ENCODE peak calls at places on chromosomes 2 and 18, in six cellular contexts. J, U, P, K, F and Z are unnamed samples.

GRCh38 chr18:78939105-78939504 is 40.5 kb upstream of the SALL3 start:
- DNase-seq in J (no peak), P (no peak), K (no peak), U (no peak), F (no peak), Z (no peak)

GRCh38 chr2:16665746-16666452 is at the start of gene CYRIA:
- DNase-seq in F (peak; percentile 37), P (no peak), K (no peak), U (peak; percentile 61), J (peak; percentile 46), Z (peak; percentile 30)

GRCh38 chr2:150618215-150618905 is 130.9 kb upstream of the RND3 start:
- DNase-seq in J (no peak), F (no peak), K (no peak), P (peak; percentile 22), U (no peak), Z (no peak)

GRCh38 chr2:98552499-98553179 is 55.7 kb downstream of the COA5 start:
- DNase-seq in P (peak; percentile 94), J (no peak), K (no peak), U (peak; percentile 70), F (no peak), Z (no peak)

GRCh38 chr2:190277234-190278112 is 42.2 kb downstream of the HIBCH start:
- DNase-seq in K (no peak), U (peak; percentile 58), F (no peak), J (peak; percentile 20), P (peak; percentile 51), Z (peak; percentile 73)

GRCh38 chr18:8084160-8084559 is 517.0 kb downstream of the PTPRM start:
- DNase-seq in F (peak; percentile 42), K (peak; percentile 63), U (peak; percentile 47), P (peak; percentile 46), J (peak; percentile 58), Z (peak; percentile 91)

GRCh38 chr18:65753520-65753919 is 2.7 kb downstream of the CDH7 start:
- DNase-seq in P (no peak), U (peak; percentile 54), J (peak; percentile 43), K (no peak), F (no peak), Z (peak; percentile 85)

GRCh38 chr2:120596990-120597594 is 138.6 kb upstream of the GLI2 start:
- DNase-seq in J (no peak), P (peak; percentile 56), U (no peak), F (no peak), K (no peak), Z (no peak)

GRCh38 chr2:70084973-70085710 is 2.1 kb upstream of the PCBP1 start:
- DNase-seq in U (no peak), K (peak; percentile 92), P (no peak), J (no peak), F (no peak), Z (peak; percentile 86)

GRCh38 chr18:52288403-52289004 is 51.5 kb upstream of the DCC start:
- DNase-seq in U (no peak), F (peak; percentile 4), P (no peak), J (peak; percentile 27), K (peak; percentile 33), Z (peak; percentile 61)

GRCh38 chr2:107025869-107026380 is 140.0 kb upstream of the ST6GAL2 start:
- DNase-seq in P (peak; percentile 23), F (no peak), U (peak; percentile 83), K (no peak), J (no peak), Z (no peak)

GRCh38 chr18:52716926-52717325 is 376.9 kb downstream of the DCC start:
- DNase-seq in K (no peak), F (peak; percentile 17), U (no peak), P (peak; percentile 5), J (no peak), Z (peak; percentile 27)

GRCh38 chr18:79975985-79976680 is 11.7 kb downstream of the HSBP1L1 start:
- DNase-seq in J (no peak), U (no peak), F (no peak), K (no peak), P (no peak), Z (no peak)

GRCh38 chr2:199977984-199978415 is 22.6 kb downstream of the MAIP1 start:
- DNase-seq in P (peak; percentile 82), F (peak; percentile 79), U (peak; percentile 78), J (no peak), K (no peak), Z (no peak)

GRCh38 chr2:70728128-70728527 is 39.9 kb downstream of the ADD2 start:
- DNase-seq in U (no peak), K (peak; percentile 76), P (no peak), F (no peak), J (no peak), Z (peak; percentile 98)

GRCh38 chr2:158676696-158677095 is 118.4 kb upstream of the DAPL1 start:
- DNase-seq in U (no peak), F (no peak), J (no peak), P (no peak), K (no peak), Z (no peak)

GRCh38 chr18:51191139-51191717 is 6.3 kb downstream of the MEX3C start:
- DNase-seq in F (no peak), K (no peak), J (no peak), U (no peak), P (no peak), Z (no peak)

GRCh38 chr2:85795331-85796045 is 41.7 kb downstream of the ATOH8 start:
- DNase-seq in P (no peak), K (no peak), U (no peak), J (no peak), F (no peak), Z (no peak)

GRCh38 chr2:226915846-226916360 is 80.0 kb downstream of the RHBDD1 start:
- DNase-seq in P (peak; percentile 90), K (no peak), J (no peak), F (peak; percentile 93), U (peak; percentile 77), Z (no peak)

GRCh38 chr18:77055429-77056310 is 76.9 kb downstream of the MBP start:
- DNase-seq in J (no peak), K (no peak), U (peak; percentile 56), F (no peak), P (peak; percentile 58), Z (no peak)

GRCh38 chr2:82779981-82780380 is 1679.1 kb downstream of the SUCLG1 start:
- DNase-seq in J (no peak), K (no peak), U (no peak), F (no peak), P (no peak), Z (no peak)

GRCh38 chr2:175030380-175031271 is 25.4 kb upstream of the CHN1 start:
- DNase-seq in U (peak; percentile 84), P (peak; percentile 58), F (peak; percentile 29), J (peak; percentile 15), K (peak; percentile 13), Z (peak; percentile 74)

GRCh38 chr2:28620801-28621171 is 124.9 kb downstream of the PLB1 start:
- DNase-seq in P (no peak), J (no peak), U (no peak), K (no peak), F (no peak), Z (no peak)

GRCh38 chr2:207528980-207529329 is 807 bp upstream of the CREB1 start:
- DNase-seq in K (no peak), J (no peak), U (peak; percentile 65), P (no peak), F (peak; percentile 10), Z (peak; percentile 51)

GRCh38 chr2:131517106-131517831 is 10.4 kb upstream of the CCDC74A start:
- DNase-seq in F (no peak), U (no peak), J (no peak), P (no peak), K (no peak), Z (no peak)
- H3K36me3 ChIP-seq in F (peaks cover 49% of the 10 kb centered on the region), U (peaks cover 79% of the 10 kb centered on the region), J (peaks cover 13% of the 10 kb centered on the region), P (peaks cover 32% of the 10 kb centered on the region), K (peaks cover 2% of the 10 kb centered on the region), Z (peaks cover 2% of the 10 kb centered on the region)

DNA sequence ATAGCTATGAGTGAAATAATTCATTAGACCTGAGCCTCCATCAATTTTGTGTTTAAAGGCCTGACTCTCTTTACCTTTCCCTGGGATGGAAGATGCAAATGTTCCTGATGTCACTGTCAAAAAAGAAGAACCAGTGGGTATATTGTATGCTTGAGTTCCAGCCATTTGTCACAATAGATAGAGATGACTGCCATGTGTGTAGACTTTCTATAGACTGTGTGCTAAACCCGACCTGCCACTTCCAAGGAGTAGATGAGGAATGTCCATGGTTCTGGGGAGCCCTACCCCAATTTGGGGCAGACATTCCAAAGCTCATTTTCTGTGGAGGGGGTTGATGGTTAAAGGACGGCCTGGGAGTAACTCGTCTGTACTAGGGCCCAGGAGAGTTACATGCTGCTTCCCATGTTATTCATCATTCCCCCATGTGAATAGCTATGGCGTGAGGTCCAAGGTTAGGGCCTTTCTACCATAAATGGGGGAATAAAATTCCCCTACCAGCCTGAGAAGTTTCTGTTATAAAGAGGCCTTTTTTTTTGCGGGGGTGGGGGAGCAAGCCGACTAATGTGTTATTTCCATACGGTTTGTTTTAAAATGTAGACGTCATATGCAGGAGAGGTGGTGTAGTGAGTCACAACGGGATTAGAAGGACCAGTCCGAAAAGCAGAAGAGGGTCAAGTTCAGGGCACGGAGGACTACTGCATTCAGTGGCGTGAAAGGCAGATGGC is 24.1 kb downstream of the IL1B start:
- DNase-seq in K (no peak), F (no peak), P (peak; percentile 96), U (peak; percentile 84), J (no peak), Z (no peak)
- H2BK120ac ChIP-seq in K (no peak overlapping the region), F (no peak overlapping the region), P (peak overlapping the region; percentile 92), U (peak overlapping the region; percentile 84), J (no peak overlapping the region), Z (no peak overlapping the region)

GRCh38 chr2:223048519-223048918 is 3.5 kb upstream of the KCNE4 start:
- DNase-seq in K (no peak), F (no peak), J (no peak), P (no peak), U (no peak), Z (no peak)
- H3K36me3 ChIP-seq in K (no peaks in the 10 kb centered on the region), F (no peaks in the 10 kb centered on the region), J (no peaks in the 10 kb centered on the region), P (no peaks in the 10 kb centered on the region), U (no peaks in the 10 kb centered on the region), Z (no peaks in the 10 kb centered on the region)

DNA sequence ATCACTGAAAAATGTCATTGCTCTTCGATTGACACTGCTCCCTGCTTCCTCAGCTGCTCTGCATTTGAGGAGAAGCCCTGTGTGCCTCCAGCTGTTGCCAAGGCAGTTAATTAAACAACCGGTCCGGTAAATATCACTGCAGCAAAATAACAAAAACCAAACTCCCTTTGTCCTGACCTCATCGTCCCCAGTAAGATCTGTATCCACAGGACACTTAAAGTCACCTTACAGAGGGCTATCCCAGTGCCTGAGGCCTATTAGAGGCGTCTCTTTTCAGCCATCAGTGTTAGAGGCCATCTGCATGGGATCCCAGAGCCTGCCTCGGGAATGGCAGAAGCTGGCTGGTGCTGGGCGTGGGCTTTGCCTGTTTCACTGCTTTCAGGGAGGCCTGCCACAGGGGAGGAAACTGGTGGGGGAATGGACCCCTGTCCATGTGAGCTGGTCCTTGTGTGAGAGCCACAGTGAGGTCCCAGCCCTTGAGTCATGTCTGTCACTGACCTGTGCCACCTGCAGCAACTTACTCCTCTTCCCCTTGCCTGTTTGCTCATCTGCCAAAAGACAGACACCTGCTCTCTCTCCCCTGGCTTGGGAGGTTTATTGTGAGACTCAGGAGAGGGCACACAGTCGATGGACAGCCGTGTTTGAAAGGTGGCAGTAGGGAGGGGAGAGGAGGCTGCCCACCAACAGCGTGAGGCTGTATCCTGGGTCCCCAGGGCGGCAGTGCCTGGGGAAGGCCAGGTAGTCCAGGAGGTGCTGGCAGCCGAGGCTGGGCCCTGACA is 117.7 kb upstream of the MCFD2 start:
- DNase-seq in P (no peak), K (no peak), F (no peak), U (peak; percentile 61), J (no peak), Z (peak; percentile 53)
- H2BK120ac ChIP-seq in P (peak overlapping the region; percentile 98), K (no peak overlapping the region), F (peak overlapping the region; percentile 82), U (peak overlapping the region; percentile 92), J (peak overlapping the region; percentile 74), Z (no peak overlapping the region)

GRCh38 chr2:3467654-3468053 is 51.7 kb downstream of the ADI1 start:
- DNase-seq in J (no peak), F (no peak), U (no peak), P (no peak), K (no peak), Z (no peak)
- H3K36me3 ChIP-seq in J (peaks cover 14% of the 10 kb centered on the region), F (peaks cover 31% of the 10 kb centered on the region), U (peaks cover 55% of the 10 kb centered on the region), P (peaks cover 39% of the 10 kb centered on the region), K (no peaks in the 10 kb centered on the region), Z (no peaks in the 10 kb centered on the region)